ENCODE peak calls at places on chromosomes 6 and 20, in five cellular contexts. V, G, N, O and W are unnamed samples.

GRCh38 chr20:5845686-5846651 is 95.8 kb downstream of the SHLD1 start:
- DNase-seq in V (no peak), G (no peak), N (no peak), O (no peak), W (peak; percentile 8)

GRCh38 chr20:23626040-23626620 is 11.6 kb downstream of the CST3 start:
- DNase-seq in V (peak; percentile 45), G (no peak), N (no peak), O (no peak), W (no peak)

GRCh38 chr20:45383131-45383530 is 5.0 kb upstream of the TP53TG5 start:
- DNase-seq in V (no peak), G (no peak), N (no peak), O (no peak), W (no peak)

GRCh38 chr6:149332602-149333311 is 15.2 kb downstream of the TAB2 start:
- DNase-seq in V (no peak), G (no peak), N (no peak), O (no peak), W (no peak)

GRCh38 chr6:146768722-146769121 is 169.9 kb downstream of the ADGB start:
- DNase-seq in V (no peak), G (no peak), N (no peak), O (no peak), W (no peak)

GRCh38 chr6:31350551-31350950 is 6.4 kb downstream of the HLA-B start:
- DNase-seq in V (no peak), G (peak; percentile 72), N (peak; percentile 61), O (no peak), W (no peak)

GRCh38 chr6:165653607-165654006 is 9.4 kb downstream of the PDE10A start:
- DNase-seq in V (no peak), G (no peak), N (no peak), O (no peak), W (no peak)

GRCh38 chr20:20938131-20938530 is 168.0 kb downstream of the LINC00237 start:
- DNase-seq in V (no peak), G (no peak), N (no peak), O (no peak), W (no peak)

GRCh38 chr6:41546866-41547798 is 951 bp downstream of the FOXP4 start:
- DNase-seq in V (peak; percentile 60), G (peak; percentile 52), N (peak; percentile 58), O (no peak), W (peak; percentile 35)

GRCh38 chr6:33847078-33847477 is 43.3 kb upstream of the MLN start:
- DNase-seq in V (no peak), G (no peak), N (no peak), O (no peak), W (no peak)

GRCh38 chr6:7505196-7505699 is 36.2 kb upstream of the DSP start:
- DNase-seq in V (peak; percentile 76), G (no peak), N (no peak), O (peak; percentile 24), W (peak; percentile 38)

GRCh38 chr6:4341078-4341797 is 205.9 kb upstream of the ECI2 start:
- DNase-seq in V (no peak), G (no peak), N (no peak), O (no peak), W (no peak)

GRCh38 chr6:136592930-136593673 is 42.9 kb upstream of the MAP7 start:
- DNase-seq in V (no peak), G (no peak), N (no peak), O (no peak), W (no peak)

GRCh38 chr6:56953597-56954388 is 1.1 kb upstream of the BEND6 start:
- DNase-seq in V (peak; percentile 3), G (peak; percentile 6), N (no peak), O (no peak), W (peak; percentile 38)

GRCh38 chr6:127100510-127101140 is 17.8 kb upstream of the RSPO3 start:
- DNase-seq in V (no peak), G (no peak), N (no peak), O (no peak), W (peak; percentile 37)

GRCh38 chr6:99521557-99522286 is 6.5 kb upstream of the USP45 start:
- DNase-seq in V (peak; percentile 16), G (no peak), N (no peak), O (no peak), W (no peak)